ENCODE peak calls at places on chromosomes 16 and 17, in six cellular contexts. One of them, this sample, is unnamed.

GRCh38 chr17:6796887-6797490 is 21.0 kb downstream of the FBXO39 start:
- DNase-seq in astrocyte of the cerebellum: no peak
- DNase-seq in cardiac muscle cell: no peak
- DNase-seq in fibroblast of lung: peak
- DNase-seq in CD4-positive, CD25-positive, alpha-beta regulatory T cell: no peak
- DNase-seq in tibial nerve: no peak
- DNase-seq in this sample: no peak

GRCh38 chr16:66824006-66824405 is 6.8 kb downstream of the NAE1 start:
- DNase-seq in astrocyte of the cerebellum: no peak
- DNase-seq in cardiac muscle cell: no peak
- DNase-seq in fibroblast of lung: peak
- DNase-seq in CD4-positive, CD25-positive, alpha-beta regulatory T cell: no peak
- DNase-seq in tibial nerve: no peak
- DNase-seq in this sample: no peak

GRCh38 chr16:88337538-88337937 is 45.2 kb upstream of the ZNF469 start:
- DNase-seq in astrocyte of the cerebellum: no peak
- DNase-seq in cardiac muscle cell: no peak
- DNase-seq in fibroblast of lung: no peak
- DNase-seq in CD4-positive, CD25-positive, alpha-beta regulatory T cell: no peak
- DNase-seq in tibial nerve: no peak
- DNase-seq in this sample: no peak

GRCh38 chr16:73163238-73163795 is 115.4 kb upstream of the ZFHX3 start:
- DNase-seq in astrocyte of the cerebellum: no peak
- DNase-seq in cardiac muscle cell: peak
- DNase-seq in fibroblast of lung: no peak
- DNase-seq in CD4-positive, CD25-positive, alpha-beta regulatory T cell: no peak
- DNase-seq in tibial nerve: no peak
- DNase-seq in this sample: no peak

GRCh38 chr16:71893888-71894228 is 1.5 kb upstream of the IST1 start:
- DNase-seq in astrocyte of the cerebellum: no peak
- DNase-seq in cardiac muscle cell: no peak
- DNase-seq in fibroblast of lung: no peak
- DNase-seq in CD4-positive, CD25-positive, alpha-beta regulatory T cell: no peak
- DNase-seq in tibial nerve: no peak
- DNase-seq in this sample: no peak

GRCh38 chr17:56291226-56291805 is 138.0 kb downstream of the ANKFN1 start:
- DNase-seq in astrocyte of the cerebellum: no peak
- DNase-seq in cardiac muscle cell: no peak
- DNase-seq in fibroblast of lung: no peak
- DNase-seq in CD4-positive, CD25-positive, alpha-beta regulatory T cell: no peak
- DNase-seq in tibial nerve: no peak
- DNase-seq in this sample: no peak

GRCh38 chr17:28390123-28390522 is 15.9 kb downstream of the SLC46A1 start:
- DNase-seq in astrocyte of the cerebellum: no peak
- DNase-seq in cardiac muscle cell: no peak
- DNase-seq in fibroblast of lung: no peak
- DNase-seq in CD4-positive, CD25-positive, alpha-beta regulatory T cell: no peak
- DNase-seq in tibial nerve: no peak
- DNase-seq in this sample: no peak

GRCh38 chr17:76935331-76935730 is 67.1 kb downstream of the MGAT5B start:
- DNase-seq in astrocyte of the cerebellum: no peak
- DNase-seq in cardiac muscle cell: peak
- DNase-seq in fibroblast of lung: peak
- DNase-seq in CD4-positive, CD25-positive, alpha-beta regulatory T cell: no peak
- DNase-seq in tibial nerve: no peak
- DNase-seq in this sample: no peak

GRCh38 chr16:28872952-28873351 is 5.3 kb upstream of the ATP2A1 start:
- DNase-seq in astrocyte of the cerebellum: no peak
- DNase-seq in cardiac muscle cell: no peak
- DNase-seq in fibroblast of lung: no peak
- DNase-seq in CD4-positive, CD25-positive, alpha-beta regulatory T cell: no peak
- DNase-seq in tibial nerve: no peak
- DNase-seq in this sample: no peak

GRCh38 chr17:50845260-50846147 is 10.1 kb downstream of the WFIKKN2 start:
- DNase-seq in astrocyte of the cerebellum: no peak
- DNase-seq in cardiac muscle cell: no peak
- DNase-seq in fibroblast of lung: peak
- DNase-seq in CD4-positive, CD25-positive, alpha-beta regulatory T cell: no peak
- DNase-seq in tibial nerve: no peak
- DNase-seq in this sample: no peak

GRCh38 chr17:30477758-30478115 is 529 bp downstream of the GOSR1 start:
- DNase-seq in astrocyte of the cerebellum: no peak
- DNase-seq in cardiac muscle cell: peak
- DNase-seq in fibroblast of lung: peak
- DNase-seq in CD4-positive, CD25-positive, alpha-beta regulatory T cell: peak
- DNase-seq in tibial nerve: no peak
- DNase-seq in this sample: no peak

GRCh38 chr17:28335959-28336871 is 654 bp downstream of the TNFAIP1 start:
- DNase-seq in astrocyte of the cerebellum: peak
- DNase-seq in cardiac muscle cell: peak
- DNase-seq in fibroblast of lung: peak
- DNase-seq in CD4-positive, CD25-positive, alpha-beta regulatory T cell: no peak
- DNase-seq in tibial nerve: peak
- DNase-seq in this sample: peak

GRCh38 chr16:14658063-14658462 is 25.3 kb downstream of the BFAR start:
- DNase-seq in astrocyte of the cerebellum: no peak
- DNase-seq in cardiac muscle cell: no peak
- DNase-seq in fibroblast of lung: no peak
- DNase-seq in CD4-positive, CD25-positive, alpha-beta regulatory T cell: peak
- DNase-seq in tibial nerve: no peak
- DNase-seq in this sample: no peak

GRCh38 chr16:27314161-27314723 is 468 bp downstream of the IL4R start:
- DNase-seq in astrocyte of the cerebellum: peak
- DNase-seq in cardiac muscle cell: peak
- DNase-seq in fibroblast of lung: peak
- DNase-seq in CD4-positive, CD25-positive, alpha-beta regulatory T cell: peak
- DNase-seq in tibial nerve: no peak
- DNase-seq in this sample: peak

GRCh38 chr16:8548166-8548565 is 42.1 kb downstream of the TMEM114 start:
- DNase-seq in astrocyte of the cerebellum: no peak
- DNase-seq in cardiac muscle cell: no peak
- DNase-seq in fibroblast of lung: no peak
- DNase-seq in CD4-positive, CD25-positive, alpha-beta regulatory T cell: no peak
- DNase-seq in tibial nerve: no peak
- DNase-seq in this sample: no peak

GRCh38 chr17:78273813-78274212 is 42.4 kb downstream of the TMEM235 start:
- DNase-seq in astrocyte of the cerebellum: no peak
- DNase-seq in cardiac muscle cell: no peak
- DNase-seq in fibroblast of lung: no peak
- DNase-seq in CD4-positive, CD25-positive, alpha-beta regulatory T cell: no peak
- DNase-seq in tibial nerve: no peak
- DNase-seq in this sample: no peak

GRCh38 chr17:78271419-78272160 is 40.2 kb downstream of the TMEM235 start:
- DNase-seq in astrocyte of the cerebellum: no peak
- DNase-seq in cardiac muscle cell: no peak
- DNase-seq in fibroblast of lung: no peak
- DNase-seq in CD4-positive, CD25-positive, alpha-beta regulatory T cell: no peak
- DNase-seq in tibial nerve: no peak
- DNase-seq in this sample: no peak

GRCh38 chr17:78272181-78272913 is 40.9 kb downstream of the TMEM235 start:
- DNase-seq in astrocyte of the cerebellum: no peak
- DNase-seq in cardiac muscle cell: peak
- DNase-seq in fibroblast of lung: peak
- DNase-seq in CD4-positive, CD25-positive, alpha-beta regulatory T cell: peak
- DNase-seq in tibial nerve: no peak
- DNase-seq in this sample: peak

GRCh38 chr17:78275355-78275754 is 43.9 kb downstream of the TMEM235 start:
- DNase-seq in astrocyte of the cerebellum: no peak
- DNase-seq in cardiac muscle cell: no peak
- DNase-seq in fibroblast of lung: no peak
- DNase-seq in CD4-positive, CD25-positive, alpha-beta regulatory T cell: no peak
- DNase-seq in tibial nerve: no peak
- DNase-seq in this sample: no peak

GRCh38 chr17:78272914-78273258 is 41.5 kb downstream of the TMEM235 start:
- DNase-seq in astrocyte of the cerebellum: no peak
- DNase-seq in cardiac muscle cell: no peak
- DNase-seq in fibroblast of lung: no peak
- DNase-seq in CD4-positive, CD25-positive, alpha-beta regulatory T cell: no peak
- DNase-seq in tibial nerve: no peak
- DNase-seq in this sample: no peak
- H3K4me3 ChIP-seq in astrocyte of the cerebellum: no peak
- H3K4me3 ChIP-seq in cardiac muscle cell: no peak
- H3K4me3 ChIP-seq in fibroblast of lung: no peak
- H3K4me3 ChIP-seq in CD4-positive, CD25-positive, alpha-beta regulatory T cell: no peak
- H3K4me3 ChIP-seq in tibial nerve: no peak
- H3K4me3 ChIP-seq in this sample: no peak

DNA sequence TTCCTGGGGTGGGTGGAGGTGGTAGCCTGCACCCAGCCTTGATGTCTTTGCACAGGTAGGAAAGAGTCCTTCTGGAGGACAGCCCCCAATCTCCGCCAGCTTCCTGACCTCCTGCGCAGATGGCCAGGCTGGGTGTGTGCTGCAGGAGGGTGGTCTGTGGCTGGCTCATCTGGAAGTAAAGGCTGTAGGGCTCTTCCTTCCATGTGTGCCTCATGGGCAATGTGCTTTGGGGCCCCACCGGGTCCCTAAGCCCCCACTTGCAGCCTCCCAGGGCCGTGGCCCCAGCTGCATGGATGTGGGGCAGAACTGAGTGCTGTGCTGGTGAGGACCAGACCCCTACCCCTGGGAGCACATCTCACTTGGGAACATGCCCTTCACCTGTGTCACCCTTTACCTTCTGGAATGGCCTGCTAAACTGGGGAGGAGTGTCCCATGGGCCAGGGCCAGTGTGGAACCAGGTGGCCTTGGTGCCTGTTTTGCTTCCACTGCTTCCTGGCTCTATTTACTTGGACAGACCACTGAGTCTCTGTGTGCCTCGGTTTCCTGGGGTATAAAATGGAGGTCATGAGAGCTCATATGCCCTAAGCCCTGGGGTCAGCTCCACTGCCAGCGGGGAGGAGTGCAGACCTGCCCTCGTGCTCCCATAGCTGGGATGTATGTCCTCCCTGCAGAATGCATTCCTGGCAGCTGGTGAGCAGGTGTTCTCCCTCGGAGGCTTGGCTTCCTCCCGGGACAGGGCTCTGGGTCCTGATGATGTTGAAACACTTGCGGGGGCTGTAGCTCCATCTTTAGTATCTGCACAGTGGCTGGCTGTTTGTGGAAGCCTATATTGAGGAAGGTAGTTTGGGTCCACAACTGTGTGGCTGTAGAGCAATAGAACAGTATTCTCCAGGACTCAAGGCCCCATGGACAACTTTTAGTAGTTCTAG is 18.0 kb downstream of the MPRIP start:
- DNase-seq in astrocyte of the cerebellum: no peak
- DNase-seq in cardiac muscle cell: no peak
- DNase-seq in fibroblast of lung: no peak
- DNase-seq in CD4-positive, CD25-positive, alpha-beta regulatory T cell: no peak
- DNase-seq in tibial nerve: no peak
- DNase-seq in this sample: no peak
- H3K4me3 ChIP-seq in astrocyte of the cerebellum: no peak
- H3K4me3 ChIP-seq in cardiac muscle cell: no peak
- H3K4me3 ChIP-seq in fibroblast of lung: no peak
- H3K4me3 ChIP-seq in CD4-positive, CD25-positive, alpha-beta regulatory T cell: no peak
- H3K4me3 ChIP-seq in tibial nerve: no peak
- H3K4me3 ChIP-seq in this sample: no peak

DNA sequence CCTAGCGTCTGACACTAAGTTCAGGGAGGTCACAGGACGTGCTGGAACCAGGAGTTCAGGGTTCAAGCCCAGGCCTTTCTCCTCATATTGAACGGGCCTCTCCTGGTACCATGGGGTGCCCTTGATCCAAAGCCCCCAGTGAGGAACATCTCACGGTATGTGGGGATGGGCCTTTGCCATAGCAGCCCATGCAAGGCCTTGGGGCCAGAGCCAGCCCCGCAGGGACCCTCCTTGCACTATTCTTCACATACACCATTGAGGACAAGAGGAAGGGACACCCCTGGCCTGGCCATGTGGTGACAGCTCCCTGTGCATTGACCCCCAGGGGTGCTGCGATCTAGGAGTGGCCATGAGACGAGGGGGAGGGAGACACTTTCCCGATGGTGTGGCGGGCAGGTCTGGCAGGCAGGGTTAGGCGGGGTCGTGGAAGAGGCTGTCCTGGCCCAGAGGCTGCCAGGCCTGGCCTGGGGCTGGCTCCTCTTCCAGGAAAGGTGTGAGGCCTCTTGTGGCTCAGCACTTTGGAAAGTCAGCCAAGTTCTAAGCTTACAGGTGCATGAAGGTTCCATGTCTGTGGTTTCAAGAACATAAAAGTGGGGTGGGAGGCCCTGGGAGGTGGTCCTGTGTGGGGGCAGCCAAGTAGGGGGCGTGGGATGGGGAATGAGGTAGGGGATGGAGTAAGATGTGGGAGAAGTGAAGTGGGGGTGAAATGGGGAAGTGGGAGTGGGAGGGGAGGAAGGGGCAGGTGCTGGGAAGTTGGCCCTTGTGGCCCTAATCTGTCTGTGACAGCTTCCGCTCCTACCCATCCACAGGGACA is 88.7 kb upstream of the CBX4 start:
- DNase-seq in astrocyte of the cerebellum: no peak
- DNase-seq in cardiac muscle cell: no peak
- DNase-seq in fibroblast of lung: no peak
- DNase-seq in CD4-positive, CD25-positive, alpha-beta regulatory T cell: no peak
- DNase-seq in tibial nerve: no peak
- DNase-seq in this sample: no peak
- H3K4me3 ChIP-seq in astrocyte of the cerebellum: no peak
- H3K4me3 ChIP-seq in cardiac muscle cell: no peak
- H3K4me3 ChIP-seq in fibroblast of lung: no peak
- H3K4me3 ChIP-seq in CD4-positive, CD25-positive, alpha-beta regulatory T cell: no peak
- H3K4me3 ChIP-seq in tibial nerve: no peak
- H3K4me3 ChIP-seq in this sample: no peak

GRCh38 chr17:81035389-81036127 is 607 bp downstream of the BAIAP2 start:
- DNase-seq in astrocyte of the cerebellum: no peak
- DNase-seq in cardiac muscle cell: peak
- DNase-seq in fibroblast of lung: peak
- DNase-seq in CD4-positive, CD25-positive, alpha-beta regulatory T cell: no peak
- DNase-seq in tibial nerve: no peak
- DNase-seq in this sample: no peak

GRCh38 chr17:81034779-81035388 is at the start of gene BAIAP2:
- DNase-seq in astrocyte of the cerebellum: peak
- DNase-seq in cardiac muscle cell: peak
- DNase-seq in fibroblast of lung: peak
- DNase-seq in CD4-positive, CD25-positive, alpha-beta regulatory T cell: peak
- DNase-seq in tibial nerve: peak
- DNase-seq in this sample: peak

GRCh38 chr17:81033535-81034167 is 1.3 kb upstream of the BAIAP2 start:
- DNase-seq in astrocyte of the cerebellum: no peak
- DNase-seq in cardiac muscle cell: no peak
- DNase-seq in fibroblast of lung: no peak
- DNase-seq in CD4-positive, CD25-positive, alpha-beta regulatory T cell: no peak
- DNase-seq in tibial nerve: no peak
- DNase-seq in this sample: no peak

GRCh38 chr17:81032641-81033422 is 2.1 kb upstream of the BAIAP2 start:
- DNase-seq in astrocyte of the cerebellum: no peak
- DNase-seq in cardiac muscle cell: no peak
- DNase-seq in fibroblast of lung: no peak
- DNase-seq in CD4-positive, CD25-positive, alpha-beta regulatory T cell: no peak
- DNase-seq in tibial nerve: no peak
- DNase-seq in this sample: no peak

DNA sequence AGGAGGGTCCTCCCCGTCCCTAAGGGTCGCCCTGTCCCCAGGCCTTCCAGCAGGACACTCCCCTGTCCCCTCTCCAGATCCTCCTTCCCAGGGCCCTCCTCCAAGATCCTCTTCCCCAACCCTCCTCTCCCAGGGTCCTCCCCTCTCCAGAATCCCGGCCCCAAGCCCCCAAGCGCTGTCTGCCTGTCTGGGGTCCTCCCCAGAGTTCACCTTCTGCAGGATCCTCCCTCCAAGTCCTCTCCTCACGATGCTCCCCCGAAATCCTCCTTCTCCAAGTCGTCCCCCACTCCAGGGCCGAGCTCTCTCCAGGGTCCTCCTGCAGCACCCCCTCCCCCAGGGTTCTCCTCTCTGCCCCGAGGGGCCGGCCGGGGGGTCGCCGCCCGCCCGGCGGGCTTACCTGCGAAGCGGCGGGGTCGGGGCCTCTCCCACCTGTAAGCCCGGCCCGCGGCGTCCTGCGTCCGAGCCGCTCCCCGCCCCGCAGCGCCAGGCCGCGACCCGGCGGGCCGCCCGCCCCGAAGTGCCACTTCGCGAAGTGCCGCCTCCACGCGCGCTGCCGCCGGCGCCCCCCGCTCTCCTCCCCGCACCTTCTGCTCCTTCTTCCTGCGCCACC is 678 bp upstream of the BAIAP2 start:
- DNase-seq in astrocyte of the cerebellum: no peak
- DNase-seq in cardiac muscle cell: no peak
- DNase-seq in fibroblast of lung: no peak
- DNase-seq in CD4-positive, CD25-positive, alpha-beta regulatory T cell: no peak
- DNase-seq in tibial nerve: no peak
- DNase-seq in this sample: no peak
- H3K4me3 ChIP-seq in astrocyte of the cerebellum: peak
- H3K4me3 ChIP-seq in cardiac muscle cell: peak
- H3K4me3 ChIP-seq in fibroblast of lung: peak
- H3K4me3 ChIP-seq in CD4-positive, CD25-positive, alpha-beta regulatory T cell: peak
- H3K4me3 ChIP-seq in tibial nerve: peak
- H3K4me3 ChIP-seq in this sample: peak

This sample was measured in skeletal muscle cell.